ENCODE peak calls at places on chromosomes 4 and X, in ten cellular contexts. One of them, this sample, is unnamed.

GRCh38 chrX:11579856-11580595 is 85.7 kb downstream of the ARHGAP6 start:
- DNase-seq in brain microvascular endothelial cell: no peak
- DNase-seq in cardiac muscle cell: no peak
- DNase-seq in H4: no peak
- DNase-seq in GM23248: no peak
- DNase-seq in AG08395: no peak
- DNase-seq in activated CD8-positive, alpha-beta memory T cell treated with anti-CD3 and anti-CD28 coated beads for 1 hour: no peak
- DNase-seq in EL: peak; percentile 10
- DNase-seq in endothelial cell of umbilical vein: no peak
- DNase-seq in kidney glomerular epithelial cell: no peak
- DNase-seq in this sample: no peak

GRCh38 chrX:24870143-24870542 is 145.6 kb downstream of the ARX start:
- DNase-seq in H4: no peak
- DNase-seq in brain microvascular endothelial cell: peak; percentile 48
- DNase-seq in activated CD8-positive, alpha-beta memory T cell treated with anti-CD3 and anti-CD28 coated beads for 1 hour: no peak
- DNase-seq in endothelial cell of umbilical vein: no peak
- DNase-seq in kidney glomerular epithelial cell: peak; percentile 21
- DNase-seq in AG08395: no peak
- DNase-seq in EL: peak; percentile 76
- DNase-seq in cardiac muscle cell: peak; percentile 28
- DNase-seq in GM23248: peak; percentile 5
- DNase-seq in this sample: no peak

GRCh38 chr4:139839664-139840063 is 174.0 kb downstream of the MGST2 start:
- DNase-seq in GM23248: no peak
- DNase-seq in kidney glomerular epithelial cell: no peak
- DNase-seq in EL: no peak
- DNase-seq in H4: no peak
- DNase-seq in activated CD8-positive, alpha-beta memory T cell treated with anti-CD3 and anti-CD28 coated beads for 1 hour: no peak
- DNase-seq in cardiac muscle cell: no peak
- DNase-seq in brain microvascular endothelial cell: no peak
- DNase-seq in endothelial cell of umbilical vein: no peak
- DNase-seq in AG08395: no peak
- DNase-seq in this sample: no peak

GRCh38 chr4:54400802-54401201 is 171.7 kb downstream of the PDGFRA start:
- DNase-seq in brain microvascular endothelial cell: peak; percentile 91
- DNase-seq in cardiac muscle cell: peak; percentile 83
- DNase-seq in GM23248: peak; percentile 92
- DNase-seq in activated CD8-positive, alpha-beta memory T cell treated with anti-CD3 and anti-CD28 coated beads for 1 hour: no peak
- DNase-seq in AG08395: peak; percentile 86
- DNase-seq in kidney glomerular epithelial cell: no peak
- DNase-seq in EL: peak; percentile 72
- DNase-seq in H4: peak; percentile 32
- DNase-seq in endothelial cell of umbilical vein: peak; percentile 85
- DNase-seq in this sample: no peak

GRCh38 chr4:108078024-108078733 is 88.5 kb downstream of the HADH start:
- DNase-seq in endothelial cell of umbilical vein: no peak
- DNase-seq in H4: no peak
- DNase-seq in EL: no peak
- DNase-seq in brain microvascular endothelial cell: peak; percentile 4
- DNase-seq in kidney glomerular epithelial cell: no peak
- DNase-seq in GM23248: no peak
- DNase-seq in AG08395: no peak
- DNase-seq in activated CD8-positive, alpha-beta memory T cell treated with anti-CD3 and anti-CD28 coated beads for 1 hour: no peak
- DNase-seq in cardiac muscle cell: peak; percentile 1
- DNase-seq in this sample: no peak

GRCh38 chr4:164572877-164573279 is 181.1 kb upstream of the SMIM31 start:
- DNase-seq in brain microvascular endothelial cell: peak; percentile 38
- DNase-seq in endothelial cell of umbilical vein: no peak
- DNase-seq in AG08395: no peak
- DNase-seq in GM23248: peak; percentile 25
- DNase-seq in activated CD8-positive, alpha-beta memory T cell treated with anti-CD3 and anti-CD28 coated beads for 1 hour: no peak
- DNase-seq in cardiac muscle cell: no peak
- DNase-seq in H4: no peak
- DNase-seq in EL: no peak
- DNase-seq in kidney glomerular epithelial cell: peak; percentile 82
- DNase-seq in this sample: no peak

GRCh38 chr4:144754562-144755410 is 108.8 kb downstream of the HHIP start:
- DNase-seq in activated CD8-positive, alpha-beta memory T cell treated with anti-CD3 and anti-CD28 coated beads for 1 hour: no peak
- DNase-seq in cardiac muscle cell: peak; percentile 71
- DNase-seq in brain microvascular endothelial cell: peak; percentile 54
- DNase-seq in endothelial cell of umbilical vein: peak; percentile 73
- DNase-seq in EL: peak; percentile 18
- DNase-seq in kidney glomerular epithelial cell: peak; percentile 19
- DNase-seq in H4: peak; percentile 25
- DNase-seq in AG08395: no peak
- DNase-seq in GM23248: peak; percentile 57
- DNase-seq in this sample: peak; percentile 61

GRCh38 chr4:42676066-42676951 is 19.4 kb upstream of the ATP8A1 start:
- DNase-seq in endothelial cell of umbilical vein: no peak
- DNase-seq in activated CD8-positive, alpha-beta memory T cell treated with anti-CD3 and anti-CD28 coated beads for 1 hour: no peak
- DNase-seq in AG08395: no peak
- DNase-seq in GM23248: no peak
- DNase-seq in kidney glomerular epithelial cell: no peak
- DNase-seq in H4: no peak
- DNase-seq in EL: no peak
- DNase-seq in cardiac muscle cell: no peak
- DNase-seq in brain microvascular endothelial cell: no peak
- DNase-seq in this sample: no peak

GRCh38 chrX:39973810-39974209 is 123.9 kb downstream of the BCOR start:
- DNase-seq in activated CD8-positive, alpha-beta memory T cell treated with anti-CD3 and anti-CD28 coated beads for 1 hour: no peak
- DNase-seq in H4: no peak
- DNase-seq in kidney glomerular epithelial cell: no peak
- DNase-seq in endothelial cell of umbilical vein: no peak
- DNase-seq in GM23248: no peak
- DNase-seq in AG08395: no peak
- DNase-seq in cardiac muscle cell: no peak
- DNase-seq in EL: no peak
- DNase-seq in brain microvascular endothelial cell: no peak
- DNase-seq in this sample: no peak

GRCh38 chrX:31832263-31832662 is 760.4 kb upstream of the FTHL17 start:
- DNase-seq in GM23248: no peak
- DNase-seq in activated CD8-positive, alpha-beta memory T cell treated with anti-CD3 and anti-CD28 coated beads for 1 hour: no peak
- DNase-seq in H4: no peak
- DNase-seq in cardiac muscle cell: no peak
- DNase-seq in brain microvascular endothelial cell: no peak
- DNase-seq in kidney glomerular epithelial cell: peak; percentile 57
- DNase-seq in endothelial cell of umbilical vein: peak; percentile 43
- DNase-seq in AG08395: no peak
- DNase-seq in EL: no peak
- DNase-seq in this sample: no peak

GRCh38 chrX:85375333-85375738 is 4.1 kb downstream of the POF1B start:
- DNase-seq in GM23248: no peak
- DNase-seq in cardiac muscle cell: no peak
- DNase-seq in H4: no peak
- DNase-seq in kidney glomerular epithelial cell: no peak
- DNase-seq in EL: no peak
- DNase-seq in endothelial cell of umbilical vein: no peak
- DNase-seq in AG08395: no peak
- DNase-seq in brain microvascular endothelial cell: no peak
- DNase-seq in activated CD8-positive, alpha-beta memory T cell treated with anti-CD3 and anti-CD28 coated beads for 1 hour: no peak
- DNase-seq in this sample: no peak

GRCh38 chr4:2858451-2859217 is 15.0 kb downstream of the ADD1 start:
- DNase-seq in H4: peak; percentile 32
- DNase-seq in GM23248: peak; percentile 67
- DNase-seq in EL: no peak
- DNase-seq in endothelial cell of umbilical vein: peak; percentile 53
- DNase-seq in activated CD8-positive, alpha-beta memory T cell treated with anti-CD3 and anti-CD28 coated beads for 1 hour: no peak
- DNase-seq in cardiac muscle cell: peak; percentile 65
- DNase-seq in kidney glomerular epithelial cell: no peak
- DNase-seq in AG08395: peak; percentile 24
- DNase-seq in brain microvascular endothelial cell: peak; percentile 42
- DNase-seq in this sample: no peak

GRCh38 chr4:5888706-5889696 is 3.9 kb downstream of the CRMP1 start:
- DNase-seq in EL: no peak
- DNase-seq in GM23248: no peak
- DNase-seq in brain microvascular endothelial cell: no peak
- DNase-seq in AG08395: no peak
- DNase-seq in activated CD8-positive, alpha-beta memory T cell treated with anti-CD3 and anti-CD28 coated beads for 1 hour: no peak
- DNase-seq in endothelial cell of umbilical vein: no peak
- DNase-seq in kidney glomerular epithelial cell: no peak
- DNase-seq in H4: no peak
- DNase-seq in cardiac muscle cell: no peak
- DNase-seq in this sample: peak; percentile 37

GRCh38 chrX:40227111-40227510 is 129.4 kb upstream of the BCOR start:
- DNase-seq in activated CD8-positive, alpha-beta memory T cell treated with anti-CD3 and anti-CD28 coated beads for 1 hour: no peak
- DNase-seq in endothelial cell of umbilical vein: no peak
- DNase-seq in AG08395: no peak
- DNase-seq in H4: no peak
- DNase-seq in brain microvascular endothelial cell: no peak
- DNase-seq in EL: no peak
- DNase-seq in cardiac muscle cell: no peak
- DNase-seq in GM23248: no peak
- DNase-seq in kidney glomerular epithelial cell: no peak
- DNase-seq in this sample: no peak

GRCh38 chr4:23728393-23728792 is 161.5 kb downstream of the PPARGC1A start:
- DNase-seq in GM23248: peak; percentile 75
- DNase-seq in brain microvascular endothelial cell: peak; percentile 4
- DNase-seq in H4: peak; percentile 94
- DNase-seq in AG08395: peak; percentile 92
- DNase-seq in activated CD8-positive, alpha-beta memory T cell treated with anti-CD3 and anti-CD28 coated beads for 1 hour: no peak
- DNase-seq in EL: peak; percentile 93
- DNase-seq in cardiac muscle cell: peak; percentile 88
- DNase-seq in endothelial cell of umbilical vein: no peak
- DNase-seq in kidney glomerular epithelial cell: peak; percentile 98
- DNase-seq in this sample: no peak

GRCh38 chr4:8351931-8352367 is 82.4 kb downstream of the HTRA3 start:
- DNase-seq in endothelial cell of umbilical vein: no peak
- DNase-seq in GM23248: peak; percentile 15
- DNase-seq in AG08395: peak; percentile 19
- DNase-seq in activated CD8-positive, alpha-beta memory T cell treated with anti-CD3 and anti-CD28 coated beads for 1 hour: no peak
- DNase-seq in brain microvascular endothelial cell: peak; percentile 9
- DNase-seq in cardiac muscle cell: peak; percentile 70
- DNase-seq in EL: no peak
- DNase-seq in H4: no peak
- DNase-seq in kidney glomerular epithelial cell: peak; percentile 45
- DNase-seq in this sample: no peak

GRCh38 chr4:104901438-104901837 is 245.2 kb upstream of the TET2 start:
- DNase-seq in endothelial cell of umbilical vein: no peak
- DNase-seq in GM23248: no peak
- DNase-seq in EL: no peak
- DNase-seq in activated CD8-positive, alpha-beta memory T cell treated with anti-CD3 and anti-CD28 coated beads for 1 hour: no peak
- DNase-seq in kidney glomerular epithelial cell: no peak
- DNase-seq in AG08395: no peak
- DNase-seq in H4: peak; percentile 62
- DNase-seq in brain microvascular endothelial cell: no peak
- DNase-seq in cardiac muscle cell: peak; percentile 32
- DNase-seq in this sample: no peak

GRCh38 chr4:123922847-123923246 is 526.3 kb downstream of the SPRY1 start:
- DNase-seq in activated CD8-positive, alpha-beta memory T cell treated with anti-CD3 and anti-CD28 coated beads for 1 hour: no peak
- DNase-seq in H4: no peak
- DNase-seq in brain microvascular endothelial cell: no peak
- DNase-seq in GM23248: peak; percentile 15
- DNase-seq in EL: peak; percentile 17
- DNase-seq in kidney glomerular epithelial cell: no peak
- DNase-seq in endothelial cell of umbilical vein: peak; percentile 91
- DNase-seq in AG08395: no peak
- DNase-seq in cardiac muscle cell: peak; percentile 40
- DNase-seq in this sample: no peak

GRCh38 chrX:35919536-35920309 is at the start of gene CFAP47:
- DNase-seq in H4: peak; percentile 46
- DNase-seq in activated CD8-positive, alpha-beta memory T cell treated with anti-CD3 and anti-CD28 coated beads for 1 hour: no peak
- DNase-seq in brain microvascular endothelial cell: no peak
- DNase-seq in kidney glomerular epithelial cell: no peak
- DNase-seq in GM23248: no peak
- DNase-seq in AG08395: no peak
- DNase-seq in EL: no peak
- DNase-seq in cardiac muscle cell: no peak
- DNase-seq in endothelial cell of umbilical vein: no peak
- DNase-seq in this sample: no peak

GRCh38 chr4:26084414-26084813 is 170.4 kb downstream of the SMIM20 start:
- DNase-seq in cardiac muscle cell: no peak
- DNase-seq in GM23248: no peak
- DNase-seq in H4: no peak
- DNase-seq in activated CD8-positive, alpha-beta memory T cell treated with anti-CD3 and anti-CD28 coated beads for 1 hour: no peak
- DNase-seq in endothelial cell of umbilical vein: no peak
- DNase-seq in AG08395: no peak
- DNase-seq in brain microvascular endothelial cell: no peak
- DNase-seq in EL: no peak
- DNase-seq in kidney glomerular epithelial cell: no peak
- DNase-seq in this sample: no peak

GRCh38 chr4:38664704-38665401 is 854 bp downstream of the KLF3 start:
- DNase-seq in brain microvascular endothelial cell: no peak
- DNase-seq in endothelial cell of umbilical vein: peak; percentile 67
- DNase-seq in kidney glomerular epithelial cell: peak; percentile 52
- DNase-seq in activated CD8-positive, alpha-beta memory T cell treated with anti-CD3 and anti-CD28 coated beads for 1 hour: peak; percentile 23
- DNase-seq in GM23248: peak; percentile 73
- DNase-seq in AG08395: peak; percentile 24
- DNase-seq in EL: peak; percentile 65
- DNase-seq in cardiac muscle cell: peak; percentile 66
- DNase-seq in H4: peak; percentile 53
- DNase-seq in this sample: no peak